ENCODE peak calls at places on chromosomes 4 and X, in four cellular contexts. One of them, this sample, is unnamed.

GRCh38 chr4:101987623-101988243 is 197.2 kb downstream of the BANK1 start:
- DNase-seq in iPS-NIHi11: no peak
- DNase-seq in stimulated activated CD4-positive, alpha-beta T cell treated with anti-CD3 and anti-CD28 coated beads, Interleukin-1b, Interleukin-23, amount 100 ng/mL, for 1 hour: no peak
- DNase-seq in AG04450: no peak
- DNase-seq in this sample: no peak

GRCh38 chr4:145618210-145618911 is 824 bp upstream of the MMAA start:
- DNase-seq in iPS-NIHi11: peak
- DNase-seq in stimulated activated CD4-positive, alpha-beta T cell treated with anti-CD3 and anti-CD28 coated beads, Interleukin-1b, Interleukin-23, amount 100 ng/mL, for 1 hour: no peak
- DNase-seq in AG04450: no peak
- DNase-seq in this sample: peak

GRCh38 chr4:82138376-82138775 is 235.4 kb downstream of the HNRNPD start:
- DNase-seq in iPS-NIHi11: no peak
- DNase-seq in stimulated activated CD4-positive, alpha-beta T cell treated with anti-CD3 and anti-CD28 coated beads, Interleukin-1b, Interleukin-23, amount 100 ng/mL, for 1 hour: no peak
- DNase-seq in AG04450: no peak
- DNase-seq in this sample: no peak

GRCh38 chrX:127861611-127862010 is 190.6 kb downstream of the ACTRT1 start:
- DNase-seq in iPS-NIHi11: no peak
- DNase-seq in stimulated activated CD4-positive, alpha-beta T cell treated with anti-CD3 and anti-CD28 coated beads, Interleukin-1b, Interleukin-23, amount 100 ng/mL, for 1 hour: no peak
- DNase-seq in AG04450: no peak
- DNase-seq in this sample: no peak

GRCh38 chr4:166087569-166087968 is 214.5 kb downstream of the TLL1 start:
- DNase-seq in iPS-NIHi11: no peak
- DNase-seq in stimulated activated CD4-positive, alpha-beta T cell treated with anti-CD3 and anti-CD28 coated beads, Interleukin-1b, Interleukin-23, amount 100 ng/mL, for 1 hour: no peak
- DNase-seq in AG04450: no peak
- DNase-seq in this sample: no peak

GRCh38 chr4:74038161-74039064 is at the start of gene CXCL3:
- DNase-seq in iPS-NIHi11: peak
- DNase-seq in stimulated activated CD4-positive, alpha-beta T cell treated with anti-CD3 and anti-CD28 coated beads, Interleukin-1b, Interleukin-23, amount 100 ng/mL, for 1 hour: no peak
- DNase-seq in AG04450: no peak
- DNase-seq in this sample: no peak

GRCh38 chr4:99087887-99088484 is 602 bp downstream of the ADH5 start:
- DNase-seq in iPS-NIHi11: peak
- DNase-seq in stimulated activated CD4-positive, alpha-beta T cell treated with anti-CD3 and anti-CD28 coated beads, Interleukin-1b, Interleukin-23, amount 100 ng/mL, for 1 hour: no peak
- DNase-seq in AG04450: peak
- DNase-seq in this sample: no peak

GRCh38 chr4:84176061-84176460 is 323.0 kb downstream of the NKX6-1 start:
- DNase-seq in iPS-NIHi11: no peak
- DNase-seq in stimulated activated CD4-positive, alpha-beta T cell treated with anti-CD3 and anti-CD28 coated beads, Interleukin-1b, Interleukin-23, amount 100 ng/mL, for 1 hour: no peak
- DNase-seq in AG04450: no peak
- DNase-seq in this sample: no peak

GRCh38 chrX:113929004-113929403 is 654.9 kb upstream of the HTR2C start:
- DNase-seq in iPS-NIHi11: peak
- DNase-seq in stimulated activated CD4-positive, alpha-beta T cell treated with anti-CD3 and anti-CD28 coated beads, Interleukin-1b, Interleukin-23, amount 100 ng/mL, for 1 hour: no peak
- DNase-seq in AG04450: no peak
- DNase-seq in this sample: peak

GRCh38 chr4:54568184-54568583 is 89.6 kb upstream of the KIT start:
- DNase-seq in iPS-NIHi11: no peak
- DNase-seq in stimulated activated CD4-positive, alpha-beta T cell treated with anti-CD3 and anti-CD28 coated beads, Interleukin-1b, Interleukin-23, amount 100 ng/mL, for 1 hour: no peak
- DNase-seq in AG04450: peak
- DNase-seq in this sample: peak

GRCh38 chr4:148273501-148273986 is 168.7 kb downstream of the NR3C2 start:
- DNase-seq in iPS-NIHi11: no peak
- DNase-seq in stimulated activated CD4-positive, alpha-beta T cell treated with anti-CD3 and anti-CD28 coated beads, Interleukin-1b, Interleukin-23, amount 100 ng/mL, for 1 hour: no peak
- DNase-seq in AG04450: no peak
- DNase-seq in this sample: no peak

GRCh38 chrX:129719268-129719667 is 19.5 kb upstream of the XPNPEP2 start:
- DNase-seq in iPS-NIHi11: no peak
- DNase-seq in stimulated activated CD4-positive, alpha-beta T cell treated with anti-CD3 and anti-CD28 coated beads, Interleukin-1b, Interleukin-23, amount 100 ng/mL, for 1 hour: no peak
- DNase-seq in AG04450: no peak
- DNase-seq in this sample: no peak

GRCh38 chrX:5753291-5753690 is 475.4 kb downstream of the NLGN4X start:
- DNase-seq in iPS-NIHi11: no peak
- DNase-seq in stimulated activated CD4-positive, alpha-beta T cell treated with anti-CD3 and anti-CD28 coated beads, Interleukin-1b, Interleukin-23, amount 100 ng/mL, for 1 hour: no peak
- DNase-seq in AG04450: no peak
- DNase-seq in this sample: no peak

GRCh38 chr4:117225441-117225840 is 140.1 kb upstream of the TRAM1L1 start:
- DNase-seq in iPS-NIHi11: no peak
- DNase-seq in stimulated activated CD4-positive, alpha-beta T cell treated with anti-CD3 and anti-CD28 coated beads, Interleukin-1b, Interleukin-23, amount 100 ng/mL, for 1 hour: no peak
- DNase-seq in AG04450: no peak
- DNase-seq in this sample: no peak

GRCh38 chr4:183241771-183242170 is 78.3 kb downstream of the CLDN22 start:
- DNase-seq in iPS-NIHi11: no peak
- DNase-seq in stimulated activated CD4-positive, alpha-beta T cell treated with anti-CD3 and anti-CD28 coated beads, Interleukin-1b, Interleukin-23, amount 100 ng/mL, for 1 hour: no peak
- DNase-seq in AG04450: no peak
- DNase-seq in this sample: peak

GRCh38 chr4:1540601-1541375 is 134.5 kb upstream of the NKX1-1 start:
- DNase-seq in iPS-NIHi11: no peak
- DNase-seq in stimulated activated CD4-positive, alpha-beta T cell treated with anti-CD3 and anti-CD28 coated beads, Interleukin-1b, Interleukin-23, amount 100 ng/mL, for 1 hour: no peak
- DNase-seq in AG04450: no peak
- DNase-seq in this sample: no peak

GRCh38 chrX:49053223-49054072 is 5.4 kb upstream of the CCDC120 start:
- DNase-seq in iPS-NIHi11: peak
- DNase-seq in stimulated activated CD4-positive, alpha-beta T cell treated with anti-CD3 and anti-CD28 coated beads, Interleukin-1b, Interleukin-23, amount 100 ng/mL, for 1 hour: peak
- DNase-seq in AG04450: no peak
- DNase-seq in this sample: no peak

GRCh38 chr4:152515678-152516077 is 20.2 kb downstream of the FBXW7 start:
- DNase-seq in iPS-NIHi11: no peak
- DNase-seq in stimulated activated CD4-positive, alpha-beta T cell treated with anti-CD3 and anti-CD28 coated beads, Interleukin-1b, Interleukin-23, amount 100 ng/mL, for 1 hour: no peak
- DNase-seq in AG04450: peak
- DNase-seq in this sample: no peak

GRCh38 chr4:88441696-88442095 is 15.2 kb upstream of the HERC5 start:
- DNase-seq in iPS-NIHi11: no peak
- DNase-seq in stimulated activated CD4-positive, alpha-beta T cell treated with anti-CD3 and anti-CD28 coated beads, Interleukin-1b, Interleukin-23, amount 100 ng/mL, for 1 hour: no peak
- DNase-seq in AG04450: no peak
- DNase-seq in this sample: no peak

This sample was measured in SW 1271.